ENCODE peak calls at places on chromosomes 4 and X, in four cellular contexts. One of them, this sample, is unnamed.

GRCh38 chr4:101774807-101775206 is 15.7 kb upstream of the BANK1 start:
- DNase-seq in stimulated activated CD8-positive, alpha-beta memory T cell treated with anti-CD3 and anti-CD28 coated beads, Interleukin-12 subunit alpha, Interleukin-12 subunit beta, amount 100 ng/mL, for 4 hours: no peak
- DNase-seq in GM20000: no peak
- DNase-seq in smooth muscle cell of the brain vasculature: peak; percentile 4
- DNase-seq in this sample: no peak

GRCh38 chr4:56435001-56435747 is at the start of gene PPAT:
- DNase-seq in stimulated activated CD8-positive, alpha-beta memory T cell treated with anti-CD3 and anti-CD28 coated beads, Interleukin-12 subunit alpha, Interleukin-12 subunit beta, amount 100 ng/mL, for 4 hours: peak; percentile 96
- DNase-seq in GM20000: peak; percentile 94
- DNase-seq in smooth muscle cell of the brain vasculature: peak; percentile 93
- DNase-seq in this sample: peak; percentile 88

GRCh38 chr4:108280072-108280471 is 111.3 kb upstream of the LEF1 start:
- DNase-seq in stimulated activated CD8-positive, alpha-beta memory T cell treated with anti-CD3 and anti-CD28 coated beads, Interleukin-12 subunit alpha, Interleukin-12 subunit beta, amount 100 ng/mL, for 4 hours: no peak
- DNase-seq in GM20000: no peak
- DNase-seq in smooth muscle cell of the brain vasculature: no peak
- DNase-seq in this sample: no peak

GRCh38 chrX:119391279-119391678 is 7.9 kb upstream of the SLC25A43 start:
- DNase-seq in stimulated activated CD8-positive, alpha-beta memory T cell treated with anti-CD3 and anti-CD28 coated beads, Interleukin-12 subunit alpha, Interleukin-12 subunit beta, amount 100 ng/mL, for 4 hours: no peak
- DNase-seq in GM20000: no peak
- DNase-seq in smooth muscle cell of the brain vasculature: no peak
- DNase-seq in this sample: no peak

GRCh38 chrX:15946783-15947550 is 92.4 kb upstream of the AP1S2 start:
- DNase-seq in stimulated activated CD8-positive, alpha-beta memory T cell treated with anti-CD3 and anti-CD28 coated beads, Interleukin-12 subunit alpha, Interleukin-12 subunit beta, amount 100 ng/mL, for 4 hours: no peak
- DNase-seq in GM20000: no peak
- DNase-seq in smooth muscle cell of the brain vasculature: no peak
- DNase-seq in this sample: no peak

GRCh38 chr4:122602277-122603142 is 18.4 kb downstream of the IL21 start:
- DNase-seq in stimulated activated CD8-positive, alpha-beta memory T cell treated with anti-CD3 and anti-CD28 coated beads, Interleukin-12 subunit alpha, Interleukin-12 subunit beta, amount 100 ng/mL, for 4 hours: no peak
- DNase-seq in GM20000: peak; percentile 17
- DNase-seq in smooth muscle cell of the brain vasculature: no peak
- DNase-seq in this sample: no peak

GRCh38 chrX:17769701-17770269 is 32.5 kb downstream of the SCML1 start:
- DNase-seq in stimulated activated CD8-positive, alpha-beta memory T cell treated with anti-CD3 and anti-CD28 coated beads, Interleukin-12 subunit alpha, Interleukin-12 subunit beta, amount 100 ng/mL, for 4 hours: no peak
- DNase-seq in GM20000: no peak
- DNase-seq in smooth muscle cell of the brain vasculature: no peak
- DNase-seq in this sample: no peak

GRCh38 chr4:131427000-131427399 is 1722.1 kb upstream of the PCDH10 start:
- DNase-seq in stimulated activated CD8-positive, alpha-beta memory T cell treated with anti-CD3 and anti-CD28 coated beads, Interleukin-12 subunit alpha, Interleukin-12 subunit beta, amount 100 ng/mL, for 4 hours: no peak
- DNase-seq in GM20000: no peak
- DNase-seq in smooth muscle cell of the brain vasculature: no peak
- DNase-seq in this sample: no peak

GRCh38 chr4:177574446-177574845 is 132.2 kb upstream of the AGA start:
- DNase-seq in stimulated activated CD8-positive, alpha-beta memory T cell treated with anti-CD3 and anti-CD28 coated beads, Interleukin-12 subunit alpha, Interleukin-12 subunit beta, amount 100 ng/mL, for 4 hours: no peak
- DNase-seq in GM20000: no peak
- DNase-seq in smooth muscle cell of the brain vasculature: no peak
- DNase-seq in this sample: no peak

GRCh38 chr4:7747062-7747385 is 192.6 kb downstream of the AFAP1 start:
- DNase-seq in stimulated activated CD8-positive, alpha-beta memory T cell treated with anti-CD3 and anti-CD28 coated beads, Interleukin-12 subunit alpha, Interleukin-12 subunit beta, amount 100 ng/mL, for 4 hours: no peak
- DNase-seq in GM20000: no peak
- DNase-seq in smooth muscle cell of the brain vasculature: no peak
- DNase-seq in this sample: no peak

GRCh38 chr4:125187221-125187620 is 127.5 kb upstream of the FAT4 start:
- DNase-seq in stimulated activated CD8-positive, alpha-beta memory T cell treated with anti-CD3 and anti-CD28 coated beads, Interleukin-12 subunit alpha, Interleukin-12 subunit beta, amount 100 ng/mL, for 4 hours: no peak
- DNase-seq in GM20000: no peak
- DNase-seq in smooth muscle cell of the brain vasculature: no peak
- DNase-seq in this sample: peak; percentile 20

GRCh38 chr4:100290585-100290984 is 100.3 kb upstream of the DDIT4L start:
- DNase-seq in stimulated activated CD8-positive, alpha-beta memory T cell treated with anti-CD3 and anti-CD28 coated beads, Interleukin-12 subunit alpha, Interleukin-12 subunit beta, amount 100 ng/mL, for 4 hours: no peak
- DNase-seq in GM20000: no peak
- DNase-seq in smooth muscle cell of the brain vasculature: no peak
- DNase-seq in this sample: no peak

This sample was measured in pulmonary artery endothelial cell.